ENCODE peak calls at places on chromosomes 6 and 20, in five cellular contexts. One of them, this sample, is unnamed.

GRCh38 chr6:33749401-33749800 is 2.7 kb upstream of the IP6K3 start:
- DNase-seq in heart right ventricle: no peak
- DNase-seq in cardiac muscle cell: no peak
- DNase-seq in left lung: no peak
- DNase-seq in thyroid gland: no peak
- DNase-seq in this sample: no peak

GRCh38 chr20:23161244-23161875 is 75.2 kb upstream of the CD93 start:
- DNase-seq in heart right ventricle: no peak
- DNase-seq in thyroid gland: no peak
- DNase-seq in left lung: no peak
- DNase-seq in cardiac muscle cell: no peak
- DNase-seq in this sample: no peak

GRCh38 chr6:143589162-143589561 is 77.6 kb upstream of the FUCA2 start:
- DNase-seq in thyroid gland: no peak
- DNase-seq in cardiac muscle cell: no peak
- DNase-seq in left lung: no peak
- DNase-seq in heart right ventricle: no peak
- DNase-seq in this sample: no peak

GRCh38 chr6:37569317-37569716 is 69.6 kb upstream of the CCDC167 start:
- DNase-seq in heart right ventricle: no peak
- DNase-seq in cardiac muscle cell: no peak
- DNase-seq in left lung: no peak
- DNase-seq in thyroid gland: no peak
- DNase-seq in this sample: no peak

GRCh38 chr20:25022680-25023079 is 30.1 kb upstream of the APMAP start:
- DNase-seq in thyroid gland: peak; percentile 98
- DNase-seq in cardiac muscle cell: no peak
- DNase-seq in heart right ventricle: no peak
- DNase-seq in left lung: peak; percentile 71
- DNase-seq in this sample: no peak

GRCh38 chr6:83853178-83853967 is at the start of gene RIPPLY2:
- DNase-seq in left lung: no peak
- DNase-seq in cardiac muscle cell: peak; percentile 64
- DNase-seq in heart right ventricle: no peak
- DNase-seq in thyroid gland: peak; percentile 29
- DNase-seq in this sample: peak; percentile 74

GRCh38 chr20:12012241-12013222 is 94.8 kb downstream of the BTBD3 start:
- DNase-seq in heart right ventricle: peak; percentile 18
- DNase-seq in thyroid gland: no peak
- DNase-seq in cardiac muscle cell: peak; percentile 45
- DNase-seq in left lung: no peak
- DNase-seq in this sample: peak; percentile 72

GRCh38 chr20:19583532-19584175 is 174.4 kb upstream of the RIN2 start:
- DNase-seq in left lung: peak; percentile 52
- DNase-seq in heart right ventricle: peak; percentile 54
- DNase-seq in cardiac muscle cell: peak; percentile 80
- DNase-seq in thyroid gland: peak; percentile 90
- DNase-seq in this sample: peak; percentile 85

GRCh38 chr20:53238121-53238660 is 266.0 kb downstream of the TSHZ2 start:
- DNase-seq in thyroid gland: no peak
- DNase-seq in left lung: no peak
- DNase-seq in heart right ventricle: no peak
- DNase-seq in cardiac muscle cell: no peak
- DNase-seq in this sample: no peak

GRCh38 chr6:143964667-143965066 is 43.4 kb downstream of the PLAGL1 start:
- DNase-seq in heart right ventricle: peak; percentile 18
- DNase-seq in left lung: no peak
- DNase-seq in cardiac muscle cell: no peak
- DNase-seq in thyroid gland: no peak
- DNase-seq in this sample: no peak

GRCh38 chr20:31593221-31594001 is 11.7 kb upstream of the ID1 start:
- DNase-seq in heart right ventricle: no peak
- DNase-seq in left lung: peak; percentile 67
- DNase-seq in thyroid gland: peak; percentile 49
- DNase-seq in cardiac muscle cell: no peak
- DNase-seq in this sample: no peak

GRCh38 chr6:31479933-31480535 is 17.9 kb upstream of the MICB start:
- DNase-seq in cardiac muscle cell: no peak
- DNase-seq in left lung: no peak
- DNase-seq in heart right ventricle: no peak
- DNase-seq in thyroid gland: no peak
- DNase-seq in this sample: no peak

GRCh38 chr6:15160812-15161211 is 85.1 kb upstream of the JARID2 start:
- DNase-seq in cardiac muscle cell: no peak
- DNase-seq in left lung: no peak
- DNase-seq in heart right ventricle: no peak
- DNase-seq in thyroid gland: no peak
- DNase-seq in this sample: no peak

GRCh38 chr20:47805951-47806350 is 20.7 kb upstream of the SULF2 start:
- DNase-seq in heart right ventricle: no peak
- DNase-seq in cardiac muscle cell: no peak
- DNase-seq in thyroid gland: no peak
- DNase-seq in left lung: no peak
- DNase-seq in this sample: no peak

GRCh38 chr6:157556671-157557430 is 175.9 kb downstream of the ZDHHC14 start:
- DNase-seq in thyroid gland: no peak
- DNase-seq in cardiac muscle cell: no peak
- DNase-seq in left lung: no peak
- DNase-seq in heart right ventricle: no peak
- DNase-seq in this sample: no peak

GRCh38 chr20:54774423-54774822 is 299.0 kb downstream of the DOK5 start:
- DNase-seq in heart right ventricle: no peak
- DNase-seq in thyroid gland: no peak
- DNase-seq in left lung: no peak
- DNase-seq in cardiac muscle cell: no peak
- DNase-seq in this sample: no peak

GRCh38 chr6:111727798-111728197 is 122.1 kb upstream of the TRAF3IP2 start:
- DNase-seq in left lung: no peak
- DNase-seq in cardiac muscle cell: no peak
- DNase-seq in heart right ventricle: no peak
- DNase-seq in thyroid gland: no peak
- DNase-seq in this sample: peak; percentile 67
- TF ChIP-seq CTCF in left lung: no peak
- TF ChIP-seq CTCF in cardiac muscle cell: peak; percentile 44
- TF ChIP-seq CTCF in heart right ventricle: peak; percentile 21
- TF ChIP-seq CTCF in thyroid gland: no peak
- TF ChIP-seq CTCF in this sample: peak; percentile 55

GRCh38 chr6:391559-392440 is at the start of gene IRF4:
- DNase-seq in heart right ventricle: no peak
- DNase-seq in left lung: no peak
- DNase-seq in cardiac muscle cell: no peak
- DNase-seq in thyroid gland: no peak
- DNase-seq in this sample: no peak

GRCh38 chr6:390914-391558 is 516 bp upstream of the IRF4 start:
- DNase-seq in left lung: no peak
- DNase-seq in heart right ventricle: no peak
- DNase-seq in thyroid gland: no peak
- DNase-seq in cardiac muscle cell: no peak
- DNase-seq in this sample: peak; percentile 55

GRCh38 chr6:388202-388903 is 3.2 kb upstream of the IRF4 start:
- DNase-seq in cardiac muscle cell: no peak
- DNase-seq in left lung: no peak
- DNase-seq in heart right ventricle: no peak
- DNase-seq in thyroid gland: no peak
- DNase-seq in this sample: no peak

GRCh38 chr6:389143-389542 is 2.4 kb upstream of the IRF4 start:
- DNase-seq in left lung: no peak
- DNase-seq in thyroid gland: no peak
- DNase-seq in heart right ventricle: no peak
- DNase-seq in cardiac muscle cell: no peak
- DNase-seq in this sample: no peak

GRCh38 chr6:389622-390021 is 1.9 kb upstream of the IRF4 start:
- DNase-seq in left lung: no peak
- DNase-seq in cardiac muscle cell: no peak
- DNase-seq in heart right ventricle: no peak
- DNase-seq in thyroid gland: no peak
- DNase-seq in this sample: no peak
- H3K4me3 ChIP-seq in left lung: no peak overlapping the region
- H3K4me3 ChIP-seq in cardiac muscle cell: no peak overlapping the region
- H3K4me3 ChIP-seq in heart right ventricle: no peak overlapping the region
- H3K4me3 ChIP-seq in thyroid gland: no peak overlapping the region
- H3K4me3 ChIP-seq in this sample: no peak overlapping the region

GRCh38 chr6:108294787-108295625 is at the start of gene AFG1L:
- DNase-seq in cardiac muscle cell: peak; percentile 89
- DNase-seq in thyroid gland: peak; percentile 96
- DNase-seq in heart right ventricle: peak; percentile 95
- DNase-seq in left lung: peak; percentile 97
- DNase-seq in this sample: peak; percentile 90

GRCh38 chr6:108295676-108296075 is 822 bp downstream of the AFG1L start:
- DNase-seq in thyroid gland: no peak
- DNase-seq in cardiac muscle cell: no peak
- DNase-seq in heart right ventricle: no peak
- DNase-seq in left lung: no peak
- DNase-seq in this sample: peak; percentile 15

GRCh38 chr6:108288742-108289141 is 6.1 kb upstream of the AFG1L start:
- DNase-seq in left lung: no peak
- DNase-seq in heart right ventricle: no peak
- DNase-seq in thyroid gland: no peak
- DNase-seq in cardiac muscle cell: no peak
- DNase-seq in this sample: no peak

GRCh38 chr6:108294297-108294786 is 512 bp upstream of the AFG1L start:
- DNase-seq in left lung: no peak
- DNase-seq in heart right ventricle: no peak
- DNase-seq in cardiac muscle cell: peak; percentile 3
- DNase-seq in thyroid gland: no peak
- DNase-seq in this sample: no peak

DNA sequence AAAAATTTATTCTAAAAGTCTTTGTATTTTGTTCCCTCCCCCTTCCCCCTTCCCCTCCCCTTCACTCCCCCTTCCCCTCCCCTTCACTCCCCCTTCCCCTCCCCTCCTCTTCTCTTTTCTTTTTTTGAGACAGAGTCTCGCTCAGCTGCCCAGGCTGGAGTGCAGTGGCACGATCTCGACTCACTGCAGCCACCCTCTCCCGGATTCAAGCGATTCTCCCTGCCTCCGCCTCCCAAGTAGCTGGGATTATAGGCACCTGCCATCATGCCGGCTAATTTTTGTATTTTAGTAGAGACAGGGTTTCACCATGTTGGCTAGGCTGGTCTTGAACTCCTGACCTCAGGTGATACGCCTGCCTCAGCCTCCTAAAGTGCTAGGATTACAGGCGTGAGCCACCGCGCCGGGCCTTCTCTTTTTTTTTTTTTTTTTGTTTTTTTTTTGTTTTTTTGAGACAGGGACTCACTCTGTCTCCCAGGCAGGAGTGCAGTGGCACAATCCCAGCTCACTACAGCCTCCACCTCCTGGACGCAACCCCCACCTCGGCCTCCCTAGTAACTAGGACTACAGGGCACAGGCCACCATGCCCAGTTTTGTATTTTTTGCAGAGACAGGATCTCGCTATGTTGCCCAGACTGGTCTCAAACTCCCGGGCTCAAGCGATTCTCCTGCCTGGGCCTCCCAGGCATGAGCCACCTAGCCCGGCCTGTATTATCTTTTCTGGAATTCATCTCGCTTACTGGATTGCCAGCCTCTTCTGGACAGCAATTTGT is 1.1 kb upstream of the AFG1L start:
- DNase-seq in cardiac muscle cell: no peak
- DNase-seq in thyroid gland: no peak
- DNase-seq in left lung: no peak
- DNase-seq in heart right ventricle: no peak
- DNase-seq in this sample: peak; percentile 4
- H3K4me1 ChIP-seq in cardiac muscle cell: no peaks in the 10 kb centered on the region
- H3K4me1 ChIP-seq in thyroid gland: peaks cover 4% of the 10 kb centered on the region
- H3K4me1 ChIP-seq in left lung: peaks cover 15% of the 10 kb centered on the region
- H3K4me1 ChIP-seq in heart right ventricle: peaks cover 11% of the 10 kb centered on the region
- H3K4me1 ChIP-seq in this sample: peaks cover 10% of the 10 kb centered on the region

GRCh38 chr6:54266400-54266923 is 41.8 kb upstream of the TINAG start:
- DNase-seq in thyroid gland: no peak
- DNase-seq in cardiac muscle cell: no peak
- DNase-seq in left lung: no peak
- DNase-seq in heart right ventricle: no peak
- DNase-seq in this sample: peak; percentile 35
- TF ChIP-seq CTCF in thyroid gland: no peak
- TF ChIP-seq CTCF in cardiac muscle cell: no peak
- TF ChIP-seq CTCF in left lung: no peak
- TF ChIP-seq CTCF in heart right ventricle: no peak
- TF ChIP-seq CTCF in this sample: peak; percentile 55